ENCODE peak calls at places on chromosomes 11 and 22, in eight cellular contexts. E is fibroblast of lung, K is Peyer's patch, X is suprapubic skin, D is OCI-LY7, G is esophagus squamous epithelium, U is uterus, N is endodermal cell. S is an unnamed sample. For H3K4me1, the result is how much of the 10 kb centered on the place peaks cover.

GRCh38 chr11:17540807-17541206 is 3.4 kb downstream of the USH1C start:
- DNase-seq in D (no peak), U (no peak), G (no peak), N (no peak), X (no peak), E (no peak), K (no peak), S (no peak)

GRCh38 chr11:84140386-84141169 is 854.4 kb upstream of the CCDC90B start:
- DNase-seq in G (no peak), D (no peak), X (no peak), E (no peak), K (no peak), N (no peak), U (no peak), S (no peak)

GRCh38 chr11:16001899-16002426 is 354.4 kb downstream of the SOX6 start:
- DNase-seq in N (no peak), K (no peak), E (peak), D (no peak), G (no peak), U (no peak), X (no peak), S (no peak)

GRCh38 chr11:116981216-116981887 is 116.9 kb downstream of the SIK3 start:
- DNase-seq in D (no peak), U (no peak), G (no peak), X (no peak), E (no peak), K (no peak), N (no peak), S (no peak)

GRCh38 chr22:22168190-22168940 is 76.2 kb upstream of the VPREB1 start:
- DNase-seq in U (no peak), K (peak), G (no peak), D (peak), N (peak), X (no peak), E (peak), S (no peak)

GRCh38 chr11:105582497-105582896 is 27.4 kb upstream of the GRIA4 start:
- DNase-seq in X (no peak), K (no peak), D (no peak), G (no peak), U (no peak), N (no peak), E (peak), S (no peak)

GRCh38 chr11:38481391-38481790 is 1883.4 kb upstream of the RAG2 start:
- DNase-seq in N (no peak), X (no peak), U (no peak), G (no peak), E (no peak), K (no peak), D (no peak), S (no peak)

GRCh38 chr22:20550851-20551744 is 43.7 kb downstream of the MED15 start:
- DNase-seq in X (no peak), N (no peak), U (peak), K (no peak), E (peak), G (no peak), D (no peak), S (no peak)

GRCh38 chr11:85379066-85379465 is 248.1 kb downstream of the DLG2 start:
- DNase-seq in N (no peak), D (no peak), E (no peak), U (no peak), G (no peak), K (no peak), X (no peak), S (no peak)

GRCh38 chr22:38412435-38413084 is 42.4 kb downstream of the KCNJ4 start:
- DNase-seq in X (peak), N (peak), E (no peak), D (no peak), K (peak), U (peak), G (no peak), S (no peak)

GRCh38 chr11:83681045-83681781 is 395.0 kb upstream of the CCDC90B start:
- DNase-seq in E (no peak), G (no peak), K (no peak), D (peak), X (no peak), N (no peak), U (no peak), S (no peak)

GRCh38 chr11:23767576-23767975 is 729.3 kb upstream of the LUZP2 start:
- DNase-seq in U (no peak), D (no peak), X (no peak), N (no peak), E (peak), G (no peak), K (no peak), S (no peak)

GRCh38 chr11:36333897-36334296 is 37.8 kb downstream of the PRR5L start:
- DNase-seq in K (no peak), G (no peak), E (peak), X (no peak), U (no peak), D (peak), N (peak), S (no peak)

GRCh38 chr22:47006433-47006832 is 244.0 kb downstream of the TBC1D22A start:
- DNase-seq in E (no peak), D (no peak), G (no peak), K (no peak), X (peak), U (no peak), N (no peak), S (no peak)

GRCh38 chr22:44523981-44524759 is 26.1 kb upstream of the RTL6 start:
- DNase-seq in D (no peak), G (no peak), X (no peak), E (peak), U (peak), N (no peak), K (peak), S (no peak)

GRCh38 chr11:125338435-125338834 is 157.6 kb downstream of the FEZ1 start:
- DNase-seq in E (no peak), X (no peak), U (no peak), N (no peak), D (no peak), G (no peak), K (no peak), S (no peak)

GRCh38 chr11:35041070-35041554 is 97.9 kb upstream of the CD44 start:
- DNase-seq in K (no peak), X (no peak), U (no peak), D (no peak), G (no peak), N (no peak), E (no peak), S (no peak)

GRCh38 chr11:135008001-135008405 is 596.0 kb upstream of the B3GAT1 start:
- DNase-seq in E (no peak), D (no peak), U (no peak), K (no peak), N (no peak), G (no peak), X (no peak), S (no peak)

GRCh38 chr11:106011481-106011880 is 10.6 kb downstream of the MSANTD4 start:
- DNase-seq in U (no peak), G (no peak), D (no peak), K (no peak), E (peak), X (no peak), N (no peak), S (no peak)

GRCh38 chr11:61747389-61748285 is 4.8 kb upstream of the MYRF start:
- DNase-seq in G (no peak), N (peak), X (no peak), U (peak), E (peak), D (peak), K (peak), S (peak)

GRCh38 chr11:44047298-44047697 is 483 bp upstream of the ACCSL start:
- DNase-seq in U (no peak), D (no peak), N (no peak), E (no peak), G (no peak), K (no peak), X (no peak), S (no peak)

GRCh38 chr11:116774661-116775060 is 1.9 kb upstream of the BUD13 start:
- DNase-seq in X (no peak), N (no peak), E (no peak), G (no peak), K (no peak), D (no peak), U (no peak), S (no peak)

GRCh38 chr11:115385211-115385610 is 119.0 kb downstream of the CADM1 start:
- DNase-seq in E (peak), U (no peak), G (no peak), D (no peak), K (no peak), N (no peak), X (no peak), S (no peak)

GRCh38 chr11:1650034-1650917 is 20.7 kb downstream of the KRTAP5-5 start:
- DNase-seq in G (no peak), X (peak), N (no peak), D (no peak), E (no peak), K (no peak), U (no peak), S (no peak)

GRCh38 chr11:133064152-133064877 is 468.0 kb downstream of the OPCML start:
- DNase-seq in K (peak), N (peak), D (no peak), G (no peak), U (peak), X (peak), E (peak), S (no peak)

GRCh38 chr11:94837317-94837716 is 69.2 kb downstream of the AMOTL1 start:
- DNase-seq in X (no peak), K (no peak), D (no peak), E (no peak), N (no peak), U (no peak), G (no peak), S (no peak)

GRCh38 chr11:32109138-32109537 is 18.3 kb downstream of the RCN1 start:
- DNase-seq in X (no peak), G (no peak), D (no peak), U (no peak), K (no peak), E (peak), N (no peak), S (no peak)

GRCh38 chr11:41989173-41989572 is 529.7 kb upstream of the LRRC4C start:
- DNase-seq in N (no peak), G (no peak), U (no peak), X (no peak), E (peak), K (no peak), D (no peak), S (no peak)

GRCh38 chr22:31891366-31892079 is 52.8 kb upstream of the YWHAH start:
- DNase-seq in X (no peak), K (no peak), E (peak), G (no peak), D (no peak), U (no peak), N (no peak), S (no peak)

GRCh38 chr11:123334925-123335324 is 95.1 kb upstream of the GRAMD1B start:
- DNase-seq in X (no peak), D (no peak), G (no peak), K (no peak), E (no peak), N (no peak), U (no peak), S (no peak)

GRCh38 chr11:126607776-126608625 is 252.5 kb downstream of the ST3GAL4 start:
- DNase-seq in K (no peak), U (no peak), N (peak), D (no peak), X (no peak), G (no peak), E (no peak), S (no peak)

GRCh38 chr11:111372538-111372937 is 6.5 kb downstream of the POU2AF1 start:
- DNase-seq in K (no peak), D (no peak), N (no peak), E (no peak), X (no peak), G (no peak), U (no peak), S (no peak)

GRCh38 chr22:38936562-38936961 is 20.8 kb upstream of the APOBEC3A start:
- DNase-seq in D (no peak), K (no peak), N (no peak), G (no peak), E (no peak), U (no peak), X (peak), S (no peak)

GRCh38 chr11:27292642-27293020 is 70.4 kb downstream of the CCDC34 start:
- DNase-seq in X (no peak), N (no peak), K (no peak), U (no peak), E (no peak), G (no peak), D (no peak), S (no peak)

GRCh38 chr11:1230121-1230455 is 7.2 kb downstream of the MUC5B start:
- DNase-seq in K (no peak), E (no peak), N (peak), X (no peak), G (no peak), U (no peak), D (no peak), S (no peak)

GRCh38 chr11:36016263-36016662 is 72.4 kb downstream of the LDLRAD3 start:
- DNase-seq in N (no peak), U (no peak), E (no peak), X (no peak), G (no peak), D (no peak), K (no peak), S (no peak)

GRCh38 chr11:113397212-113397611 is 9.6 kb downstream of the ANKK1 start:
- DNase-seq in X (peak), E (no peak), K (no peak), D (no peak), N (no peak), G (no peak), U (no peak), S (no peak)

GRCh38 chr11:1755344-1756023 is 5.1 kb upstream of the IFITM10 start:
- DNase-seq in K (no peak), X (no peak), U (no peak), E (no peak), D (no peak), G (no peak), N (no peak), S (no peak)

GRCh38 chr11:97893612-97894011 is 1127.1 kb upstream of the CNTN5 start:
- DNase-seq in X (no peak), N (no peak), D (no peak), E (no peak), U (no peak), G (no peak), K (no peak), S (no peak)

GRCh38 chr22:29994027-29994715 is 86.1 kb upstream of the HORMAD2 start:
- DNase-seq in E (peak), G (no peak), D (no peak), X (no peak), N (no peak), K (no peak), U (no peak), S (no peak)
- TF ChIP-seq CTCF in E (peak), G (no peak), D (peak), X (no peak), N (no peak), K (no peak), U (no peak), S (no peak)

DNA sequence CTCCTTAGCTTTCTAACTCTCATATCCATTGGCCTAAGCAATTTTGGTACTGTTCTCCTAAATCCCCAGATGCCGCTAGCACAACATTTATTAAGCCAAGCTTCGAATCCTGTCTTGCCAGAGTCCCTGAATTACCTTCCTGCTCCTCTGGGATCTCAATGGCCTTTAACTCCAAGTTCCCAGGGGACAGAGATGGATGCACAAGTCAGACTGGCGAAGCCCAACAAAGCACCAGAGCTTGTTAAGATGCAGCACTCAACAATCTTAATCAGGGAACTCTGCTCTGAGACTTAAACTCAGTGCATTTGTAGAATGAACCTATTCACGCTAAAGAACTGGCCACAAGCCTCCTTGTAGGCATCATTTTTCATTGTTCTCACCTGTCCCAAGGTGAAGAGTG is 9.4 kb downstream of the GALNT18 start:
- DNase-seq in K (no peak), X (no peak), G (no peak), U (no peak), D (no peak), N (no peak), E (no peak), S (no peak)
- H3K4me1 ChIP-seq in K (under half), X (under half), G (under half), U (under half), D (under half), N (under half), E (under half), S (half or more)

DNA sequence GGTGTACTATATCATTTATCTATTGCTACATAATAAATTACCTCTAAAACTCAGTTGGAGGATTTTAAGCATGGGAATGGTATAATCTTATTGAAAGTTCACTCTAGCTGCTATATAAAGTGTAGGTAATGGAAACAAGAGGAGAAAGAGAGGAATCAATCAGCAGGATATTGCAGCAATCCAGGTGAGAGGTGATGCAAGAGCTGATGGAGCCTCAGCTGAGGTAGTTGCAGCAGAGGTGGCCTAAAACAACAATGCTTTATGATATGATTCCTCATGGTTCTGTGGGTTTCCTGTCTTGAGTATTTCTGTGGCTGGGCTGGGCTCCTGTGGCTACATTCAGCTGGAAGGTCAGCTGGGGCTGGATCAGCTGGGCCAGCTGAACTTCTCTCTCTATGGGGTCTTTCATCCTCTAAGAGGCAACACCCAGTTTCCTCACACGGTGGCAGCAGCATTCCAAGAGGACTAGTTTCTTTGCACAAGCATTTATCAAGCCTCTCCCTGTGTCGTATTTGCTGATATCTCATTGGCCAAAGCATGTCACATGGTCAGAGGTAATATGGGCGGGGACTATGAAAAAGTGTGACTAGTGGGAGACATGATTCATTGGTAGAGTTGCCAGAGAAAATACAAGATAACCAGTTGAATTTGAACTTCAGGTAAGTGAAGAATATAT is 135.4 kb upstream of the LARGE1 start:
- DNase-seq in X (no peak), D (peak), U (no peak), E (no peak), N (peak), G (no peak), K (no peak), S (no peak)
- TF ChIP-seq CTCF in X (no peak), D (peak), U (no peak), E (no peak), N (peak), G (no peak), K (peak), S (no peak)

GRCh38 chr11:66315498-66315885 is 1.4 kb downstream of the CD248 start:
- DNase-seq in U (no peak), K (no peak), X (no peak), G (no peak), E (no peak), N (no peak), D (no peak), S (no peak)

GRCh38 chr11:66317766-66318575 is 1.1 kb upstream of the CD248 start:
- DNase-seq in G (no peak), U (peak), N (peak), K (peak), D (peak), X (peak), E (peak), S (no peak)

GRCh38 chr11:66315921-66316811 is 678 bp downstream of the CD248 start:
- DNase-seq in U (no peak), E (no peak), K (no peak), N (no peak), G (no peak), D (no peak), X (no peak), S (no peak)

GRCh38 chr11:66317322-66317765 is 500 bp upstream of the CD248 start:
- DNase-seq in N (peak), D (peak), E (peak), U (peak), X (no peak), K (peak), G (no peak), S (no peak)

GRCh38 chr11:66316849-66317251 is at the start of gene CD248:
- DNase-seq in X (no peak), G (no peak), E (peak), N (peak), D (no peak), K (peak), U (peak), S (no peak)
- H3K4me1 ChIP-seq in X (half or more), G (half or more), E (under half), N (under half), D (under half), K (under half), U (under half), S (under half)

GRCh38 chr22:41237707-41238569 is 2.8 kb downstream of the CHADL start:
- DNase-seq in G (no peak), U (no peak), N (peak), X (peak), E (peak), K (peak), D (peak), S (no peak)
- TF ChIP-seq CTCF in G (peak), U (no peak), N (peak), X (no peak), E (peak), K (peak), D (peak), S (peak)

DNA sequence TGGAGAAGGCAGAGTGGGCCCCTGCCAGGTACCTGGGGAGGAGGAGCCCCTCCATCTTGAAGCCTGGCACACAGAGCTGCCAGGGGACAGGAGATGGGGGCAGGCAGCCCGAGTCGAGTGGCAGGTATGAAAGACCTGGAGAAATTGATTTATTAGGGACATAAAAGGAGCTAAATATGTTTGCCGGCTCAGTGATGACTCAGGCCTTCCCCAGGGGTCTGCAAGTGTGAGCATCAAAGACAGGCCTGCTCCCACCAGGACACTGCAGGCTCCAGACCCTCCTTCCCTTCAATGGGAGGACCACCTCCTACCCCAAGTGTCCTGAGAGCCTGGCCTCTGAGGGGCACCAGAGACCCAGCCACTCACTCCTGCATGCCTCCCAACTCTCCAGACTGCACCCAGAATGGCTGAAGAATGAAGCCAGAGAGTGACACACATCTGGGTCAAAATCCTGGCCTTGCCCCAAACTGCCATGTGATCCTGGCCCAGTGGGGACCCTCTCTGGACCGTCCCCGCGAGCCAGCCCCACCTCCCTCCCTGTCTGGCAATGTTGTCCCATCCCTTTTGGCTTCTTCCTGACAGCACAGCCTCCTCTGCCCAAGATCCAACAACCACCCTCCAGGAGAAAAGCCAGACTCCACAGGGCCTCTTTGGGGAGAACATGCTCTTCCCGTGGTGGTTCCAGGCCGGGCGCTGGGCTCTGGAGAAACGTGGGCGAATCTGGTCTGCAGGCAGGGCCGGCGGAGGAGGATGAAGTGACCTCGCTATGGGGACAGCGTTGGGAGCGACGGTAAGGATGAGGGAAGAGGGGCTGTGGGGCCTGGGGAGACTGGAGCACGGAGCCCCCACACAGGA is 36.2 kb downstream of the CYTH4 start:
- DNase-seq in E (no peak), D (no peak), U (no peak), X (no peak), K (no peak), N (no peak), G (no peak), S (no peak)
- H3K4me1 ChIP-seq in E (under half), D (under half), U (under half), X (under half), K (under half), N (under half), G (under half), S (under half)